ENCODE peak calls at places on chromosome 15, in five cellular contexts. T is activated naive CD4-positive, alpha-beta T cell; O is ovary; W is OCI-LY7; Q is fibroblast of the aortic adventitia. B is an unnamed sample.

GRCh38 chr15:57026016-57026602 is 107.7 kb downstream of the TCF12 start:
- DNase-seq in T (no peak), O (no peak), W (no peak), Q (no peak), B (no peak)

GRCh38 chr15:80527961-80528360 is 123.8 kb downstream of the ARNT2 start:
- DNase-seq in T (no peak), O (no peak), W (no peak), Q (no peak), B (no peak)

GRCh38 chr15:31387483-31388118 is 61.0 kb downstream of the KLF13 start:
- DNase-seq in T (no peak), O (no peak), W (no peak), Q (no peak), B (peak)

GRCh38 chr15:62164500-62165028 is 521 bp downstream of the C2CD4B start:
- DNase-seq in T (no peak), O (no peak), W (no peak), Q (no peak), B (no peak)

GRCh38 chr15:36161781-36162212 is 417.6 kb upstream of the CDIN1 start:
- DNase-seq in T (no peak), O (no peak), W (no peak), Q (peak), B (peak)

GRCh38 chr15:59369597-59369996 is 3.1 kb downstream of the MYO1E start:
- DNase-seq in T (no peak), O (no peak), W (no peak), Q (no peak), B (no peak)

GRCh38 chr15:38912067-38912466 is 347.5 kb upstream of the RASGRP1 start:
- DNase-seq in T (no peak), O (no peak), W (no peak), Q (no peak), B (peak)

GRCh38 chr15:96350321-96350720 is 19.8 kb downstream of the NR2F2 start:
- DNase-seq in T (no peak), O (no peak), W (no peak), Q (no peak), B (no peak)

GRCh38 chr15:34279341-34279740 is 54.5 kb downstream of the EMC4 start:
- DNase-seq in T (no peak), O (no peak), W (no peak), Q (peak), B (no peak)

GRCh38 chr15:90114451-90114901 is 12.2 kb upstream of the IDH2 start:
- DNase-seq in T (no peak), O (no peak), W (no peak), Q (no peak), B (no peak)

GRCh38 chr15:27059610-27060202 is 88.7 kb downstream of the GABRG3 start:
- DNase-seq in T (no peak), O (no peak), W (peak), Q (peak), B (no peak)

GRCh38 chr15:57296473-57297162 is 79.7 kb upstream of the CGNL1 start:
- DNase-seq in T (no peak), O (no peak), W (no peak), Q (no peak), B (no peak)

GRCh38 chr15:72161351-72162132 is 36.0 kb downstream of the GRAMD2A start:
- DNase-seq in T (no peak), O (no peak), W (no peak), Q (no peak), B (no peak)

GRCh38 chr15:85030301-85031049 is 48.8 kb downstream of the PDE8A start:
- DNase-seq in T (no peak), O (no peak), W (no peak), Q (peak), B (no peak)

B was measured in fibroblast of gingiva.